ENCODE peak calls at places on chromosomes 5 and 9, in nine cellular contexts. H, O, P, B, D, W, J, S and R are unnamed samples.
A peak's percentile ranks its signal among the peaks of the same experiment; 100 is the strongest.

GRCh38 chr5:35926389-35927051 is 11.9 kb downstream of the CAPSL start:
- DNase-seq in H (peak; percentile 71), O (peak; percentile 8), P (peak; percentile 54), B (peak; percentile 75), D (peak; percentile 63), W (no peak), J (peak; percentile 63), S (no peak), R (no peak)

GRCh38 chr5:1312206-1312605 is 17.3 kb upstream of the TERT start:
- DNase-seq in H (no peak), O (no peak), P (peak; percentile 21), B (no peak), D (no peak), W (no peak), J (no peak), S (no peak), R (no peak)

GRCh38 chr5:82031220-82032119 is 59.6 kb downstream of the ATG10 start:
- DNase-seq in H (no peak), O (no peak), P (no peak), B (peak; percentile 5), D (no peak), W (no peak), J (no peak), S (no peak), R (no peak)

GRCh38 chr9:89598926-89599325 is 5.9 kb upstream of the GADD45G start:
- DNase-seq in H (no peak), O (no peak), P (no peak), B (no peak), D (no peak), W (no peak), J (no peak), S (no peak), R (no peak)

GRCh38 chr5:176866913-176867312 is 32.2 kb downstream of the HK3 start:
- DNase-seq in H (no peak), O (no peak), P (no peak), B (peak; percentile 94), D (no peak), W (no peak), J (peak; percentile 9), S (no peak), R (no peak)

GRCh38 chr9:114141553-114142548 is 13.5 kb upstream of the COL27A1 start:
- DNase-seq in H (no peak), O (no peak), P (no peak), B (no peak), D (no peak), W (no peak), J (peak; percentile 29), S (no peak), R (no peak)

GRCh38 chr5:139391570-139392323 is 2.0 kb upstream of the MZB1 start:
- DNase-seq in H (peak; percentile 95), O (no peak), P (no peak), B (no peak), D (no peak), W (no peak), J (no peak), S (no peak), R (no peak)

GRCh38 chr5:63760965-63761364 is 201.3 kb downstream of the HTR1A start:
- DNase-seq in H (no peak), O (no peak), P (no peak), B (no peak), D (no peak), W (no peak), J (no peak), S (no peak), R (no peak)

GRCh38 chr5:179273441-179274145 is 71.7 kb downstream of the ADAMTS2 start:
- DNase-seq in H (no peak), O (no peak), P (no peak), B (no peak), D (no peak), W (no peak), J (no peak), S (no peak), R (no peak)

GRCh38 chr5:54090495-54091084 is 219.8 kb downstream of the ARL15 start:
- DNase-seq in H (peak; percentile 82), O (no peak), P (no peak), B (no peak), D (no peak), W (no peak), J (peak; percentile 89), S (no peak), R (no peak)

GRCh38 chr9:126805546-126806262 is 864 bp downstream of the ZBTB43 start:
- DNase-seq in H (peak; percentile 55), O (peak; percentile 71), P (peak; percentile 66), B (no peak), D (peak; percentile 76), W (no peak), J (peak; percentile 73), S (peak; percentile 27), R (no peak)

GRCh38 chr5:89012361-89012760 is 129.4 kb upstream of the MEF2C start:
- DNase-seq in H (no peak), O (no peak), P (no peak), B (no peak), D (no peak), W (no peak), J (no peak), S (no peak), R (no peak)

GRCh38 chr5:143533978-143534763 is 130.7 kb upstream of the NR3C1 start:
- DNase-seq in H (no peak), O (no peak), P (no peak), B (no peak), D (no peak), W (no peak), J (no peak), S (no peak), R (no peak)

GRCh38 chr5:115194671-115195070 is 25.0 kb upstream of the TRIM36 start:
- DNase-seq in H (no peak), O (no peak), P (no peak), B (no peak), D (no peak), W (no peak), J (peak; percentile 8), S (no peak), R (no peak)

GRCh38 chr5:149731617-149732400 is 1.7 kb downstream of the PPARGC1B start:
- DNase-seq in H (peak; percentile 73), O (peak; percentile 78), P (peak; percentile 50), B (peak; percentile 68), D (peak; percentile 75), W (peak; percentile 32), J (peak; percentile 82), S (peak; percentile 69), R (no peak)

GRCh38 chr5:148202531-148203092 is at the start of gene SPINK6:
- DNase-seq in H (no peak), O (no peak), P (no peak), B (no peak), D (no peak), W (no peak), J (no peak), S (no peak), R (no peak)

GRCh38 chr5:54915466-54916027 is 69.8 kb downstream of the ESM1 start:
- DNase-seq in H (no peak), O (no peak), P (no peak), B (no peak), D (no peak), W (no peak), J (no peak), S (no peak), R (no peak)

GRCh38 chr9:7407246-7407645 is 392.3 kb downstream of the DMAC1 start:
- DNase-seq in H (no peak), O (no peak), P (no peak), B (no peak), D (no peak), W (no peak), J (no peak), S (no peak), R (no peak)

GRCh38 chr5:116453920-116454319 is 120.7 kb downstream of the SEMA6A start:
- DNase-seq in H (no peak), O (no peak), P (no peak), B (no peak), D (no peak), W (no peak), J (peak; percentile 21), S (no peak), R (no peak)

GRCh38 chr5:55438931-55439477 is 95.8 kb downstream of the PLPP1 start:
- DNase-seq in H (peak; percentile 43), O (no peak), P (no peak), B (no peak), D (no peak), W (no peak), J (peak; percentile 76), S (no peak), R (no peak)

GRCh38 chr5:107468286-107468685 is 202.5 kb downstream of the EFNA5 start:
- DNase-seq in H (no peak), O (no peak), P (no peak), B (no peak), D (no peak), W (no peak), J (no peak), S (no peak), R (no peak)

GRCh38 chr5:169222934-169223594 is 77.9 kb downstream of the SLIT3 start:
- DNase-seq in H (no peak), O (no peak), P (no peak), B (no peak), D (no peak), W (no peak), J (no peak), S (no peak), R (no peak)

GRCh38 chr9:33740075-33740474 is 55.3 kb upstream of the PRSS3 start:
- DNase-seq in H (no peak), O (no peak), P (no peak), B (no peak), D (no peak), W (no peak), J (no peak), S (no peak), R (no peak)

GRCh38 chr5:65480306-65480865 is 1.3 kb downstream of the ADAMTS6 start:
- DNase-seq in H (peak; percentile 86), O (no peak), P (no peak), B (no peak), D (peak; percentile 4), W (no peak), J (peak; percentile 90), S (no peak), R (no peak)

GRCh38 chr5:154626876-154627552 is 128.2 kb upstream of the LARP1 start:
- DNase-seq in H (no peak), O (no peak), P (no peak), B (no peak), D (no peak), W (no peak), J (no peak), S (no peak), R (no peak)

GRCh38 chr5:138832218-138832617 is 42.9 kb downstream of the LRRTM2 start:
- DNase-seq in H (no peak), O (no peak), P (no peak), B (no peak), D (no peak), W (no peak), J (peak; percentile 32), S (no peak), R (no peak)

GRCh38 chr5:135053278-135053677 is 19.2 kb upstream of the PITX1 start:
- DNase-seq in H (no peak), O (no peak), P (no peak), B (no peak), D (no peak), W (no peak), J (no peak), S (no peak), R (no peak)

GRCh38 chr5:150167908-150168307 is 1.3 kb downstream of the CDX1 start:
- DNase-seq in H (no peak), O (no peak), P (no peak), B (no peak), D (no peak), W (no peak), J (no peak), S (no peak), R (no peak)

GRCh38 chr5:159187674-159188164 is 21.6 kb downstream of the RNF145 start:
- DNase-seq in H (no peak), O (no peak), P (no peak), B (no peak), D (no peak), W (no peak), J (no peak), S (no peak), R (no peak)

GRCh38 chr9:16796304-16796825 is 74.1 kb downstream of the BNC2 start:
- DNase-seq in H (no peak), O (no peak), P (no peak), B (no peak), D (no peak), W (no peak), J (no peak), S (no peak), R (no peak)

GRCh38 chr5:20575515-20575914 is 587.5 kb upstream of the CDH18 start:
- DNase-seq in H (no peak), O (no peak), P (no peak), B (no peak), D (no peak), W (no peak), J (peak; percentile 14), S (no peak), R (peak; percentile 56)